ENCODE peak calls at places on chromosomes 11 and 22, in seven cellular contexts. U, L, A, Z, R, G and W are unnamed samples.

GRCh38 chr11:114092478-114092877 is 33.0 kb downstream of the ZBTB16 start:
- DNase-seq in U (no peak), G (no peak), L (no peak), Z (no peak), A (no peak), R (no peak), W (no peak)

GRCh38 chr11:105245781-105246315 is 106.3 kb upstream of the CARD18 start:
- DNase-seq in A (no peak), U (no peak), L (no peak), Z (no peak), G (no peak), R (no peak), W (no peak)

GRCh38 chr11:85316967-85317366 is 310.2 kb downstream of the DLG2 start:
- DNase-seq in G (no peak), U (no peak), L (peak), Z (no peak), A (no peak), R (no peak), W (no peak)

GRCh38 chr11:77729063-77729462 is 91.5 kb downstream of the RSF1 start:
- DNase-seq in A (peak), U (no peak), L (no peak), Z (no peak), R (no peak), G (no peak), W (no peak)

GRCh38 chr11:120884290-120885020 is 139.4 kb upstream of the TBCEL start:
- DNase-seq in A (no peak), G (no peak), L (no peak), U (no peak), Z (no peak), R (peak), W (no peak)

GRCh38 chr11:76863196-76863777 is 2.6 kb downstream of the ACER3 start:
- DNase-seq in L (no peak), G (no peak), U (no peak), A (no peak), Z (peak), R (no peak), W (no peak)

GRCh38 chr11:105392546-105392945 is 217.3 kb upstream of the GRIA4 start:
- DNase-seq in U (no peak), A (no peak), Z (no peak), G (no peak), R (no peak), L (no peak), W (no peak)

GRCh38 chr22:23248583-23248982 is 68.3 kb downstream of the BCR start:
- DNase-seq in A (peak), Z (peak), G (peak), L (no peak), U (no peak), R (peak), W (no peak)

GRCh38 chr11:106421673-106422292 is 344.3 kb downstream of the AASDHPPT start:
- DNase-seq in U (no peak), A (no peak), Z (no peak), L (no peak), G (no peak), R (peak), W (no peak)

GRCh38 chr11:22730319-22730718 is 63.9 kb downstream of the GAS2 start:
- DNase-seq in U (no peak), L (no peak), R (no peak), Z (no peak), G (no peak), A (peak), W (no peak)

GRCh38 chr11:19615503-19615902 is 97.1 kb upstream of the NAV2 start:
- DNase-seq in U (no peak), R (no peak), Z (no peak), G (no peak), A (no peak), L (no peak), W (no peak)

GRCh38 chr22:16956290-16956689 is 51.7 kb downstream of the GAB4 start:
- DNase-seq in Z (no peak), U (no peak), A (no peak), G (no peak), R (no peak), L (no peak), W (no peak)

GRCh38 chr11:107590460-107591097 is 368 bp upstream of the ELMOD1 start:
- DNase-seq in Z (no peak), L (no peak), R (peak), G (no peak), A (no peak), U (no peak), W (no peak)

GRCh38 chr11:6636480-6636879 is 17.3 kb upstream of the TPP1 start:
- DNase-seq in A (no peak), G (no peak), Z (no peak), L (no peak), R (no peak), U (no peak), W (no peak)

GRCh38 chr22:41437198-41437597 is 9.4 kb downstream of the TOB2 start:
- DNase-seq in Z (no peak), G (no peak), U (no peak), L (no peak), R (no peak), A (no peak), W (no peak)

GRCh38 chr11:104104664-104105063 is 59.3 kb downstream of the PDGFD start:
- DNase-seq in Z (no peak), R (no peak), L (no peak), A (no peak), U (no peak), G (no peak), W (no peak)

GRCh38 chr11:13303668-13304649 is 26.4 kb downstream of the BMAL1 start:
- DNase-seq in Z (no peak), L (no peak), U (no peak), G (no peak), A (no peak), R (no peak), W (no peak)

GRCh38 chr11:14529933-14530332 is 9.7 kb upstream of the PSMA1 start:
- DNase-seq in A (peak), L (no peak), R (no peak), G (no peak), Z (no peak), U (no peak), W (no peak)

GRCh38 chr11:34830648-34831047 is 85.5 kb downstream of the APIP start:
- DNase-seq in R (no peak), U (no peak), A (no peak), Z (no peak), L (no peak), G (no peak), W (no peak)

GRCh38 chr22:42418811-42419243 is 13.4 kb downstream of the NFAM1 start:
- DNase-seq in U (no peak), R (no peak), L (no peak), A (no peak), G (no peak), Z (no peak), W (no peak)

GRCh38 chr11:67268684-67269268 is 2.5 kb downstream of the GRK2 start:
- DNase-seq in Z (no peak), A (no peak), G (no peak), U (no peak), L (no peak), R (no peak), W (no peak)

GRCh38 chr11:37451903-37452302 is 853.9 kb upstream of the RAG2 start:
- DNase-seq in U (no peak), Z (no peak), G (no peak), R (no peak), A (no peak), L (no peak), W (no peak)

GRCh38 chr22:43185860-43186261 is 1.1 kb downstream of the TTLL12 start:
- DNase-seq in R (peak), A (peak), U (peak), L (no peak), G (peak), Z (peak), W (no peak)

GRCh38 chr11:117825538-117826359 is 1.2 kb upstream of the FXYD2 start:
- DNase-seq in Z (no peak), L (no peak), R (no peak), U (no peak), A (no peak), G (peak), W (no peak)

GRCh38 chr22:38214248-38215056 is 12.7 kb downstream of the MAFF start:
- DNase-seq in G (peak), R (peak), L (peak), A (no peak), Z (peak), U (no peak), W (peak)

GRCh38 chr11:116540645-116541044 is 232.1 kb downstream of the BUD13 start:
- DNase-seq in R (no peak), Z (no peak), L (no peak), A (no peak), G (no peak), U (no peak), W (no peak)
- TF ChIP-seq POLR2AphosphoS5 in R (no peak), Z (no peak), L (no peak), A (no peak), G (no peak), U (no peak), W (no peak)

GRCh38 chr22:45968003-45968650 is 8.8 kb downstream of the WNT7B start:
- DNase-seq in G (no peak), A (no peak), R (no peak), L (no peak), Z (no peak), U (no peak), W (no peak)

GRCh38 chr22:45965565-45965962 is 11.4 kb downstream of the WNT7B start:
- DNase-seq in Z (no peak), L (no peak), R (no peak), G (no peak), A (no peak), U (no peak), W (no peak)

GRCh38 chr22:45966892-45967365 is 10.0 kb downstream of the WNT7B start:
- DNase-seq in U (no peak), L (no peak), G (no peak), A (peak), Z (no peak), R (peak), W (no peak)

GRCh38 chr22:45964926-45965564 is 11.9 kb downstream of the WNT7B start:
- DNase-seq in L (no peak), G (no peak), Z (no peak), U (no peak), R (no peak), A (no peak), W (no peak)

GRCh38 chr22:45966320-45966891 is 10.6 kb downstream of the WNT7B start:
- DNase-seq in G (no peak), R (no peak), L (no peak), A (no peak), U (no peak), Z (no peak), W (no peak)
- TF ChIP-seq POLR2AphosphoS5 in G (no peak), R (no peak), L (no peak), A (no peak), U (no peak), Z (no peak), W (no peak)

DNA sequence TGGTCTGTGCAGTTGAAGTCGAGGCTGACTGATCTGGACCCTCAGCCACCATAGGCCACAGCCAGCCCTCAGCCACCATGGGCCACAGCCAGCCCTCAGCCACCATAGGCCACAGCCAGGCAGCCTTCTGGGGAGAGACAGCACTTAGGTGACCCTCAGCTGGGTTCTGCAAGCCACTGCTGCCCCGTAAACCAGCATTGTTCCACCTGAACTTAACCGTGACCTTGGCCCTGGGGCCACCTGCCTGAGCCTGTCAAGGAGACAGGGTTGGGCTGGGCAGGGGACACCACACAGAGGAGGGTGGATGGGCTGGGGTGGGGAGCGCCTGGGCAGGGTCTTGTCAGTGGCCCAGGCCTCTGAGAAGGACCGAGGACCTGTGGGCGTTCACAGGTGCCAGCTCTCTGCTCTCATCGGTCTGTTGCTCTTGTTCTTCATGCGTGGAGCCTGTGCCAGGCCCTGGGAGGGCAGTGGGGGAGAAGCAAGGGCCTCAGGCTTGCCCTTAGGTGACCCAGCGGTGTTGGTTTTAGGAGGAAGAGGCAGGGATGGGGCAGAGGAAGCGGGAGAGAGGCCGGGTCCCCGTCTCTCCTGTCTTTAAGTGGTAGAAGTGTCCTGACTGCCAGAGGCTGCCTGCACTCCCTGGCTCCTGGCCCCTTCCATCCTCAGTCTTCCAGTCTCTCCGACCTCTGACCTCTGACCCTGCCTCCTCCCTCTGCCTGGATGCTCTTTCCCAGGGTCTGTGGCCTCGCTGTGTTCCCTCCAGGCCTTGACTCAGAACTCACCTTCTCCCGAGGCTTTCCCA is 36.9 kb downstream of the GRAMD4 start:
- DNase-seq in R (no peak), G (no peak), Z (no peak), A (no peak), U (no peak), L (no peak), W (no peak)
- TF ChIP-seq POLR2AphosphoS5 in R (no peak), G (no peak), Z (no peak), A (no peak), U (no peak), L (no peak), W (no peak)

GRCh38 chr11:64868904-64869570 is 9.4 kb downstream of the EHD1 start:
- DNase-seq in G (no peak), R (no peak), U (no peak), A (no peak), Z (no peak), L (no peak), W (no peak)

GRCh38 chr11:64867748-64868462 is 10.5 kb downstream of the EHD1 start:
- DNase-seq in Z (no peak), L (no peak), G (no peak), A (no peak), U (no peak), R (no peak), W (no peak)

GRCh38 chr11:64870893-64871849 is 7.2 kb downstream of the EHD1 start:
- DNase-seq in U (no peak), L (no peak), R (no peak), G (no peak), Z (no peak), A (no peak), W (no peak)

GRCh38 chr11:64870176-64870892 is 8.1 kb downstream of the EHD1 start:
- DNase-seq in A (peak), Z (peak), G (no peak), R (no peak), L (no peak), U (no peak), W (no peak)

DNA sequence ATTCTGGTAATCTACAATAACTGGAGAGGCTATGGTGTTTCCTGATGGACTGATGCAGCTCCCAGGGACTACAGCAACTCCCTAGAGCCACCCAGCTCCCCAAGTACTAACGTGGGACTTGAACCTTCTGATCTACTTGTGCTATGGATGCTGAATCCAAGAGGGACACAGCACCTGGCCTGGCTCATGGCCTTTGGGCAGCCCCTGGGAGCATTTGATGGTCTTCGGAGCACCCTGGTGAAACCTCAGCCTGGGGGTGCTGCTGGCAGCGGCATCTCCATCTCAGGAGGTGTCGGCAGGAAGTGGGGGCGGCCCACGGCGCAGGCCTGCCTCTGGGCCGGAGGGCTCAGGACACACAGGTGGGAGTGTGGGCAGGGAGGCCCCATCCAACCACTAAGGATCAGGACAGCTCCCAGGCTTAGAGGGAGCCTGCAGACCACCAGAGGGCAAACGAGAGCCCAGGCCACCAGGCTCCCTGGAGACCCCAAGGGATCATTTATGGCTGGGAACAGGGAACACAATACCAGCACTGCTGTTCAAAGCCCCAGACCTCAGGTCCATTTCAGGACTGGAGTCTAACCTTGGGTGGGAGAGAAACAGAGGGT is 8.7 kb downstream of the EHD1 start:
- DNase-seq in L (no peak), R (no peak), G (no peak), Z (no peak), A (peak), U (no peak), W (no peak)
- TF ChIP-seq POLR2AphosphoS5 in L (no peak), R (no peak), G (no peak), Z (no peak), A (no peak), U (no peak), W (peak)

GRCh38 chr11:86743223-86744118 is 56.9 kb upstream of the PRSS23 start:
- DNase-seq in L (no peak), U (no peak), A (peak), R (no peak), Z (peak), G (peak), W (no peak)
- TF ChIP-seq POLR2AphosphoS5 in L (no peak), U (peak), A (no peak), R (no peak), Z (no peak), G (peak), W (no peak)

GRCh38 chr11:100687032-100687629 is at the start of gene ARHGAP42:
- DNase-seq in G (peak), A (peak), R (peak), U (peak), L (peak), Z (peak), W (peak)
- TF ChIP-seq POLR2AphosphoS5 in G (peak), A (no peak), R (peak), U (no peak), L (no peak), Z (no peak), W (no peak)

DNA sequence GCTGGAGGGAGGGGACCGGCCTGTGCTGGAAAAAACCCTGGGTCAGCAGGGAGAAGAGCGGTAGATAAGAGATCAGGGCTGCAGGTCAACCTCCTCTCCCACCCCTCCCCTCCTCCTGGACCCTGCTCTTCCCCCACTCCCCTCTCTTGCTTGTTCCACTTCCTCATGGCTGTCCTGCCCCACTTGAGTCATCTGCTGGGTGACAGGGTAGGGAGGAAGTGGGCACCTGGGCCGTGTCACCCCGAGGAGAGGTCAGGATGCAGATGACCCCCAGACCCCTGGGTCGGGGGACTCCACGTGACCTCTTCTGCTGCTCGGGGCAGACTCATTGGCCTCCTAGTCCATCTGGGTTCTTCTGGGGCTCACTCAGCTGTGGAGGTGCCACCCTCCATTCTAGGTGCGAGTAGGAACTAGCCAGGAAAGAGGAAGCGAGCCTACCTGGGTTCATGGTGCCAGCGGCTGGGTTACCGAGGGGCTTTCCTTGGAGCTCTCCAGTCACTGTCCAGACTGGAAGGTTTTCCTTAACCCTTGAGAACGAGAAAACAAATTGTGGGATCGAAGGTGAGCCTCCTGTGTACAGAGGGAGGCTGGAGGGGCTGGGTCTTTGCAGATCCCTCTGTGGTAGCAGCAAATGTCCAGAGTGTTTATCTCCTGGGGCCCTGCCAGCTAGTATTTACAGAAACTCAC is 6.5 kb downstream of the APOL2 start:
- DNase-seq in L (no peak), U (no peak), G (no peak), A (no peak), R (no peak), Z (no peak), W (no peak)
- TF ChIP-seq POLR2AphosphoS5 in L (no peak), U (no peak), G (no peak), A (no peak), R (no peak), Z (no peak), W (no peak)

GRCh38 chr11:119092880-119093665 is 8.4 kb downstream of the HMBS start:
- DNase-seq in U (no peak), A (peak), Z (peak), G (peak), L (no peak), R (no peak), W (no peak)

GRCh38 chr11:119093951-119094815 is 7.5 kb downstream of the DPAGT1 start:
- DNase-seq in A (no peak), Z (peak), U (no peak), R (peak), G (peak), L (no peak), W (no peak)

GRCh38 chr11:119091083-119091650 is 6.5 kb downstream of the HMBS start:
- DNase-seq in A (no peak), R (no peak), L (no peak), U (no peak), Z (peak), G (no peak), W (no peak)

GRCh38 chr11:119093666-119093950 is 8.0 kb downstream of the DPAGT1 start:
- DNase-seq in L (no peak), Z (no peak), R (no peak), G (no peak), A (no peak), U (no peak), W (no peak)

GRCh38 chr11:119091966-119092879 is 7.5 kb downstream of the HMBS start:
- DNase-seq in R (no peak), U (no peak), L (no peak), G (no peak), Z (peak), A (no peak), W (no peak)
- TF ChIP-seq POLR2AphosphoS5 in R (no peak), U (no peak), L (no peak), G (no peak), Z (peak), A (peak), W (no peak)